ENCODE peak calls at places on chromosomes 12 and 14, in ten cellular contexts. K is foreskin fibroblast; F is DMS 273 treated with DMSO at 0.1 percent for 48 hours; U is activated B cell treated with CpG ODN at 0.5 μM for 24 hours; C is CD8-positive, alpha-beta T cell; D is astrocyte; T is anterior cingulate cortex; W is NCI-H1436; O is AG08396; B is activated effector memory CD4-positive, alpha-beta T cell treated with anti-CD3 and anti-CD28 coated beads, Interleukin-2, amount 50 U/mL, for 16 hours. X is an unnamed sample.
A peak's percentile ranks its signal among the peaks of the same experiment; 100 is the strongest.

GRCh38 chr14:33545696-33546095 is 405.2 kb downstream of the EGLN3 start:
- DNase-seq in K (no peak), F (no peak), U (no peak), C (no peak), D (no peak), T (no peak), W (no peak), O (no peak), B (no peak), X (no peak)

GRCh38 chr12:98997-99396 is 32.4 kb downstream of the IQSEC3 start:
- DNase-seq in K (peak; percentile 27), F (no peak), U (no peak), C (no peak), D (no peak), T (no peak), W (no peak), O (no peak), B (peak; percentile 17), X (no peak)

GRCh38 chr12:3607039-3607719 is 116.2 kb downstream of the PRMT8 start:
- DNase-seq in K (no peak), F (no peak), U (no peak), C (no peak), D (no peak), T (no peak), W (no peak), O (no peak), B (no peak), X (no peak)

GRCh38 chr14:68476212-68476964 is 316.5 kb downstream of the ZFP36L1 start:
- DNase-seq in K (peak; percentile 94), F (no peak), U (peak; percentile 40), C (no peak), D (peak; percentile 96), T (no peak), W (no peak), O (peak; percentile 28), B (no peak), X (no peak)

GRCh38 chr12:65786041-65786440 is 38.2 kb upstream of the HMGA2 start:
- DNase-seq in K (no peak), F (no peak), U (no peak), C (no peak), D (no peak), T (no peak), W (no peak), O (no peak), B (no peak), X (no peak)

GRCh38 chr12:105721051-105721825 is 390.7 kb downstream of the C12orf75 start:
- DNase-seq in K (no peak), F (peak; percentile 24), U (no peak), C (no peak), D (peak; percentile 87), T (no peak), W (peak; percentile 76), O (no peak), B (no peak), X (no peak)

GRCh38 chr12:4809449-4810218 is 89.4 kb downstream of the GALNT8 start:
- DNase-seq in K (peak; percentile 11), F (no peak), U (no peak), C (no peak), D (peak; percentile 8), T (no peak), W (no peak), O (no peak), B (peak; percentile 75), X (no peak)

GRCh38 chr14:21097616-21098133 is 780 bp downstream of the ZNF219 start:
- DNase-seq in K (no peak), F (no peak), U (no peak), C (no peak), D (no peak), T (no peak), W (peak; percentile 31), O (no peak), B (no peak), X (no peak)

GRCh38 chr14:102776761-102777710 is at the start of gene TRAF3:
- DNase-seq in K (peak; percentile 86), F (peak; percentile 10), U (peak; percentile 87), C (peak; percentile 76), D (peak; percentile 47), T (peak; percentile 53), W (no peak), O (peak; percentile 92), B (peak; percentile 96), X (no peak)

GRCh38 chr12:98224584-98225221 is 290.7 kb upstream of the TMPO start:
- DNase-seq in K (no peak), F (no peak), U (no peak), C (no peak), D (no peak), T (no peak), W (no peak), O (no peak), B (no peak), X (no peak)

GRCh38 chr12:124654666-124655316 is 87.4 kb upstream of the NCOR2 start:
- DNase-seq in K (peak; percentile 81), F (no peak), U (no peak), C (no peak), D (no peak), T (peak; percentile 56), W (no peak), O (peak; percentile 77), B (no peak), X (peak; percentile 51)